ENCODE peak calls at places on chromosomes 7 and 10, in four cellular contexts. U is NCI-H1930, W is heart right ventricle, M is NCI-H1417 treated with DMSO at 0.1 percent for 48 hours. E is an unnamed sample.

GRCh38 chr7:1709900-1710299 is 39.8 kb downstream of the ELFN1 start:
- DNase-seq in M (no peak), U (no peak), W (no peak), E (no peak)

GRCh38 chr7:143384148-143384547 is 3.0 kb downstream of the ZYX start:
- DNase-seq in W (no peak), U (no peak), M (no peak), E (no peak)

GRCh38 chr10:76195990-76196389 is 764.6 kb downstream of the LRMDA start:
- DNase-seq in M (no peak), U (no peak), W (no peak), E (no peak)

GRCh38 chr7:92778972-92779371 is 57.4 kb downstream of the CDK6 start:
- DNase-seq in W (no peak), M (no peak), U (no peak), E (no peak)

GRCh38 chr10:49534670-49535381 is 4.1 kb downstream of the ERCC6 start:
- DNase-seq in M (no peak), W (no peak), U (no peak), E (no peak)

GRCh38 chr10:63110940-63111339 is 22.2 kb upstream of the NRBF2 start:
- DNase-seq in M (no peak), W (no peak), U (no peak), E (no peak)

GRCh38 chr10:10849306-10849705 is 168.4 kb upstream of the CELF2 start:
- DNase-seq in M (no peak), W (no peak), U (no peak), E (no peak)

GRCh38 chr10:98881789-98882188 is 353.9 kb downstream of the HPSE2 start:
- DNase-seq in U (no peak), M (no peak), W (no peak), E (no peak)

GRCh38 chr7:13830604-13830915 is 158.9 kb downstream of the ETV1 start:
- DNase-seq in M (no peak), U (no peak), W (no peak), E (no peak)

GRCh38 chr10:66215921-66216320 is 709.9 kb upstream of the LRRTM3 start:
- DNase-seq in U (no peak), W (no peak), M (no peak), E (no peak)

E was measured in nephron progenitor cell.